ENCODE peak calls at places on chromosome 15, in seven cellular contexts. U, H, K, C, D, S and E are unnamed samples.

GRCh38 chr15:26889298-26889898 is 22.5 kb downstream of the GABRA5 start:
- DNase-seq in U (no peak), H (peak; percentile 64), K (peak; percentile 45), C (peak; percentile 42), D (peak; percentile 63), S (no peak), E (peak; percentile 77)

GRCh38 chr15:29452881-29453731 is 183.5 kb upstream of the NSMCE3 start:
- DNase-seq in U (no peak), H (no peak), K (no peak), C (no peak), D (no peak), S (no peak), E (no peak)

GRCh38 chr15:66894986-66895780 is 170.2 kb upstream of the SMAD3 start:
- DNase-seq in U (no peak), H (no peak), K (no peak), C (no peak), D (no peak), S (no peak), E (no peak)

GRCh38 chr15:26893351-26894065 is 26.6 kb downstream of the GABRA5 start:
- DNase-seq in U (no peak), H (no peak), K (no peak), C (no peak), D (no peak), S (no peak), E (no peak)

GRCh38 chr15:29024681-29025080 is 138.9 kb downstream of the APBA2 start:
- DNase-seq in U (no peak), H (no peak), K (no peak), C (no peak), D (no peak), S (no peak), E (no peak)

GRCh38 chr15:73700041-73700842 is 16.1 kb downstream of the CD276 start:
- DNase-seq in U (peak; percentile 67), H (peak; percentile 75), K (peak; percentile 80), C (peak; percentile 64), D (peak; percentile 84), S (no peak), E (peak; percentile 83)

GRCh38 chr15:53559364-53560253 is 199.9 kb downstream of the WDR72 start:
- DNase-seq in U (no peak), H (no peak), K (no peak), C (no peak), D (no peak), S (no peak), E (peak; percentile 26)

GRCh38 chr15:98804057-98804380 is 155.7 kb downstream of the IGF1R start:
- DNase-seq in U (no peak), H (peak; percentile 17), K (peak; percentile 24), C (no peak), D (no peak), S (no peak), E (no peak)

GRCh38 chr15:85624241-85624855 is 170.4 kb downstream of the KLHL25 start:
- DNase-seq in U (no peak), H (no peak), K (peak; percentile 62), C (no peak), D (no peak), S (no peak), E (no peak)

GRCh38 chr15:70573121-70573850 is 190.1 kb downstream of the UACA start:
- DNase-seq in U (no peak), H (no peak), K (no peak), C (no peak), D (no peak), S (no peak), E (no peak)

GRCh38 chr15:33309602-33310276 is 1.0 kb upstream of the RYR3 start:
- DNase-seq in U (peak; percentile 72), H (no peak), K (no peak), C (no peak), D (peak; percentile 97), S (no peak), E (peak; percentile 38)

GRCh38 chr15:65423150-65423976 is 616 bp upstream of the IGDCC4 start:
- DNase-seq in U (peak; percentile 58), H (no peak), K (peak; percentile 7), C (no peak), D (peak; percentile 67), S (no peak), E (no peak)

GRCh38 chr15:55434989-55435825 is 26.9 kb downstream of the PIERCE2 start:
- DNase-seq in U (no peak), H (peak; percentile 64), K (peak; percentile 65), C (peak; percentile 8), D (peak; percentile 78), S (peak; percentile 7), E (peak; percentile 33)

GRCh38 chr15:97692317-97693015 is 268.0 kb upstream of the ARRDC4 start:
- DNase-seq in U (no peak), H (no peak), K (no peak), C (no peak), D (no peak), S (no peak), E (no peak)

GRCh38 chr15:78695046-78695671 is 54.1 kb upstream of the CHRNB4 start:
- DNase-seq in U (no peak), H (no peak), K (no peak), C (no peak), D (no peak), S (no peak), E (no peak)

GRCh38 chr15:96353931-96354730 is 23.6 kb downstream of the NR2F2 start:
- DNase-seq in U (peak; percentile 74), H (peak; percentile 60), K (peak; percentile 76), C (no peak), D (peak; percentile 65), S (no peak), E (peak; percentile 39)

GRCh38 chr15:68383161-68384074 is 48.5 kb downstream of the ITGA11 start:
- DNase-seq in U (peak; percentile 27), H (peak; percentile 31), K (peak; percentile 63), C (peak; percentile 37), D (peak; percentile 54), S (no peak), E (peak; percentile 23)

GRCh38 chr15:51688863-51689262 is 7.6 kb downstream of the SCG3 start:
- DNase-seq in U (no peak), H (peak; percentile 7), K (peak; percentile 5), C (no peak), D (peak; percentile 11), S (no peak), E (no peak)

GRCh38 chr15:61227269-61228024 is 1.7 kb downstream of the RORA start:
- DNase-seq in U (peak; percentile 33), H (peak; percentile 50), K (peak; percentile 57), C (no peak), D (peak; percentile 71), S (no peak), E (peak; percentile 9)

GRCh38 chr15:75835990-75836952 is 7.0 kb upstream of the UBE2Q2 start:
- DNase-seq in U (no peak), H (no peak), K (peak; percentile 26), C (no peak), D (no peak), S (no peak), E (no peak)

GRCh38 chr15:62958944-62959343 is 83.6 kb upstream of the TPM1 start:
- DNase-seq in U (no peak), H (no peak), K (no peak), C (no peak), D (no peak), S (no peak), E (no peak)

GRCh38 chr15:62958528-62958927 is 84.0 kb upstream of the TPM1 start:
- DNase-seq in U (no peak), H (no peak), K (no peak), C (no peak), D (no peak), S (no peak), E (no peak)

GRCh38 chr15:62964251-62964650 is 78.3 kb upstream of the TPM1 start:
- DNase-seq in U (no peak), H (peak; percentile 12), K (no peak), C (no peak), D (no peak), S (no peak), E (no peak)

GRCh38 chr15:62961134-62961533 is 81.4 kb upstream of the TPM1 start:
- DNase-seq in U (no peak), H (no peak), K (no peak), C (no peak), D (no peak), S (no peak), E (no peak)

GRCh38 chr15:62962101-62962995 is 80.2 kb upstream of the TPM1 start:
- DNase-seq in U (no peak), H (no peak), K (no peak), C (no peak), D (no peak), S (no peak), E (no peak)
- H4K8ac ChIP-seq in U (no peak overlapping the region), H (no peak overlapping the region), K (no peak overlapping the region), C (no peak overlapping the region), D (no peak overlapping the region), S (peak overlapping the region; percentile 36), E (peak overlapping the region; percentile 89)

GRCh38 chr15:41031232-41032078 is 78.2 kb downstream of the CHAC1 start:
- DNase-seq in U (no peak), H (no peak), K (no peak), C (no peak), D (no peak), S (no peak), E (no peak)

GRCh38 chr15:41032079-41032328 is 78.7 kb downstream of the CHAC1 start:
- DNase-seq in U (no peak), H (no peak), K (no peak), C (no peak), D (no peak), S (no peak), E (no peak)
- H4K8ac ChIP-seq in U (no peak overlapping the region), H (no peak overlapping the region), K (no peak overlapping the region), C (no peak overlapping the region), D (no peak overlapping the region), S (no peak overlapping the region), E (no peak overlapping the region)

GRCh38 chr15:92595506-92596337 is 59.9 kb downstream of the FAM174B start:
- DNase-seq in U (no peak), H (no peak), K (no peak), C (no peak), D (no peak), S (no peak), E (no peak)
- H4K8ac ChIP-seq in U (no peak overlapping the region), H (no peak overlapping the region), K (no peak overlapping the region), C (no peak overlapping the region), D (no peak overlapping the region), S (no peak overlapping the region), E (no peak overlapping the region)

GRCh38 chr15:82178061-82178460 is 84.5 kb downstream of the EFL1 start:
- DNase-seq in U (no peak), H (peak; percentile 83), K (peak; percentile 88), C (peak; percentile 4), D (no peak), S (no peak), E (no peak)

GRCh38 chr15:82177291-82178010 is 85.1 kb downstream of the EFL1 start:
- DNase-seq in U (no peak), H (peak; percentile 62), K (peak; percentile 64), C (no peak), D (peak; percentile 5), S (no peak), E (no peak)

GRCh38 chr15:82173108-82173507 is 89.4 kb downstream of the EFL1 start:
- DNase-seq in U (no peak), H (no peak), K (no peak), C (no peak), D (no peak), S (no peak), E (no peak)

GRCh38 chr15:82174471-82174870 is 88.1 kb downstream of the EFL1 start:
- DNase-seq in U (no peak), H (no peak), K (no peak), C (peak; percentile 58), D (no peak), S (no peak), E (no peak)

DNA sequence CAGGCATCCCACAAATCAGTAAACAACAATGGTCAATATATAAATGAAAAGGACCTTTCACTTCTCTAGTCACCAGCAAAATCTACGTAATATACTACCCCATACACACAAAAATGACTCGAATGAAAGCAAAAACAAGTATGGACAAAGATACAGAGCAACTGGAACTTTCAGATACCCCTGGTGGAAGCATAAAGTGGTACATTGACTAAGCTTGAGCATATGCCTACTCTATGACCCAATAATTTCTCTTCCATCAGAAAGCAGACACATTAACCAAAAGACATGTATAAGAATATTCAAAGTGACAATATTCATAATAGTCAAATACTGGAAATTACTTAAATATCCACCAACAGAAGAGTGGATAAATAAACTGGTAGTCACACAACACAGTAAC is 86.0 kb downstream of the EFL1 start:
- DNase-seq in U (no peak), H (no peak), K (no peak), C (no peak), D (no peak), S (no peak), E (no peak)
- H4K8ac ChIP-seq in U (no peak overlapping the region), H (no peak overlapping the region), K (no peak overlapping the region), C (no peak overlapping the region), D (no peak overlapping the region), S (no peak overlapping the region), E (no peak overlapping the region)